ENCODE peak calls at places on chromosomes 3 and 15, in five cellular contexts. One of them, this sample, is unnamed.

GRCh38 chr15:35728176-35728938 is 182.4 kb upstream of the DPH6 start:
- DNase-seq in PC-3: peak; percentile 55
- DNase-seq in transverse colon: no peak
- DNase-seq in CD4-positive, alpha-beta T cell: no peak
- DNase-seq in RWPE1: no peak
- DNase-seq in this sample: peak; percentile 44

GRCh38 chr3:120823156-120823555 is 80.6 kb downstream of the GTF2E1 start:
- DNase-seq in PC-3: no peak
- DNase-seq in transverse colon: no peak
- DNase-seq in CD4-positive, alpha-beta T cell: no peak
- DNase-seq in RWPE1: no peak
- DNase-seq in this sample: no peak

GRCh38 chr3:71728632-71729342 is 3.6 kb upstream of the EIF4E3 start:
- DNase-seq in PC-3: no peak
- DNase-seq in transverse colon: no peak
- DNase-seq in CD4-positive, alpha-beta T cell: no peak
- DNase-seq in RWPE1: no peak
- DNase-seq in this sample: no peak

GRCh38 chr3:111975131-111975530 is 3.7 kb upstream of the ABHD10 start:
- DNase-seq in PC-3: no peak
- DNase-seq in transverse colon: no peak
- DNase-seq in CD4-positive, alpha-beta T cell: no peak
- DNase-seq in RWPE1: no peak
- DNase-seq in this sample: no peak

GRCh38 chr3:14304101-14305045 is 98.0 kb upstream of the SLC6A6 start:
- DNase-seq in PC-3: no peak
- DNase-seq in transverse colon: no peak
- DNase-seq in CD4-positive, alpha-beta T cell: no peak
- DNase-seq in RWPE1: no peak
- DNase-seq in this sample: no peak

GRCh38 chr15:41561104-41561776 is 2.2 kb downstream of the TYRO3 start:
- DNase-seq in PC-3: no peak
- DNase-seq in transverse colon: no peak
- DNase-seq in CD4-positive, alpha-beta T cell: no peak
- DNase-seq in RWPE1: no peak
- DNase-seq in this sample: no peak

GRCh38 chr3:150412599-150413069 is 4.5 kb downstream of the TSC22D2 start:
- DNase-seq in PC-3: peak; percentile 72
- DNase-seq in transverse colon: no peak
- DNase-seq in CD4-positive, alpha-beta T cell: no peak
- DNase-seq in RWPE1: no peak
- DNase-seq in this sample: peak; percentile 48

GRCh38 chr3:179071161-179071568 is 444 bp downstream of the ZMAT3 start:
- DNase-seq in PC-3: peak; percentile 38
- DNase-seq in transverse colon: peak; percentile 30
- DNase-seq in CD4-positive, alpha-beta T cell: peak; percentile 50
- DNase-seq in RWPE1: peak; percentile 51
- DNase-seq in this sample: no peak

GRCh38 chr3:102089904-102090492 is 240.7 kb downstream of the NFKBIZ start:
- DNase-seq in PC-3: peak; percentile 89
- DNase-seq in transverse colon: peak; percentile 38
- DNase-seq in CD4-positive, alpha-beta T cell: no peak
- DNase-seq in RWPE1: no peak
- DNase-seq in this sample: peak; percentile 50

GRCh38 chr15:73240864-73241499 is 127.8 kb downstream of the HCN4 start:
- DNase-seq in PC-3: peak; percentile 81
- DNase-seq in transverse colon: peak; percentile 73
- DNase-seq in CD4-positive, alpha-beta T cell: peak; percentile 41
- DNase-seq in RWPE1: peak; percentile 77
- DNase-seq in this sample: peak; percentile 16

GRCh38 chr15:79003301-79003700 is 58.5 kb upstream of the CTSH start:
- DNase-seq in PC-3: no peak
- DNase-seq in transverse colon: no peak
- DNase-seq in CD4-positive, alpha-beta T cell: no peak
- DNase-seq in RWPE1: no peak
- DNase-seq in this sample: no peak

GRCh38 chr15:67091073-67091965 is 25.9 kb downstream of the SMAD3 start:
- DNase-seq in PC-3: peak; percentile 95
- DNase-seq in transverse colon: peak; percentile 72
- DNase-seq in CD4-positive, alpha-beta T cell: peak; percentile 57
- DNase-seq in RWPE1: peak; percentile 95
- DNase-seq in this sample: peak; percentile 65

GRCh38 chr3:62805578-62805977 is 69.6 kb downstream of the CADPS start:
- DNase-seq in PC-3: no peak
- DNase-seq in transverse colon: no peak
- DNase-seq in CD4-positive, alpha-beta T cell: no peak
- DNase-seq in RWPE1: no peak
- DNase-seq in this sample: no peak

GRCh38 chr15:26028086-26028740 is 165.1 kb upstream of the ATP10A start:
- DNase-seq in PC-3: peak; percentile 15
- DNase-seq in transverse colon: no peak
- DNase-seq in CD4-positive, alpha-beta T cell: no peak
- DNase-seq in RWPE1: no peak
- DNase-seq in this sample: no peak

GRCh38 chr3:109548192-109548938 is 211.0 kb upstream of the DPPA4 start:
- DNase-seq in PC-3: peak; percentile 28
- DNase-seq in transverse colon: no peak
- DNase-seq in CD4-positive, alpha-beta T cell: no peak
- DNase-seq in RWPE1: no peak
- DNase-seq in this sample: no peak

GRCh38 chr15:71426792-71427191 is 311.5 kb downstream of the THSD4 start:
- DNase-seq in PC-3: no peak
- DNase-seq in transverse colon: no peak
- DNase-seq in CD4-positive, alpha-beta T cell: no peak
- DNase-seq in RWPE1: no peak
- DNase-seq in this sample: no peak

GRCh38 chr15:43225201-43225949 is 4.6 kb upstream of the EPB42 start:
- DNase-seq in PC-3: peak; percentile 84
- DNase-seq in transverse colon: peak; percentile 18
- DNase-seq in CD4-positive, alpha-beta T cell: peak; percentile 11
- DNase-seq in RWPE1: peak; percentile 57
- DNase-seq in this sample: no peak

GRCh38 chr3:149596136-149596770 is 61.6 kb downstream of the WWTR1 start:
- DNase-seq in PC-3: no peak
- DNase-seq in transverse colon: no peak
- DNase-seq in CD4-positive, alpha-beta T cell: no peak
- DNase-seq in RWPE1: peak; percentile 38
- DNase-seq in this sample: no peak

GRCh38 chr3:144875251-144875650 is 903.6 kb downstream of the DIPK2A start:
- DNase-seq in PC-3: no peak
- DNase-seq in transverse colon: no peak
- DNase-seq in CD4-positive, alpha-beta T cell: no peak
- DNase-seq in RWPE1: no peak
- DNase-seq in this sample: no peak

GRCh38 chr15:60518511-60518910 is 39.6 kb upstream of the ICE2 start:
- DNase-seq in PC-3: no peak
- DNase-seq in transverse colon: no peak
- DNase-seq in CD4-positive, alpha-beta T cell: no peak
- DNase-seq in RWPE1: no peak
- DNase-seq in this sample: no peak

GRCh38 chr15:60523056-60523455 is 44.1 kb upstream of the ICE2 start:
- DNase-seq in PC-3: peak; percentile 85
- DNase-seq in transverse colon: no peak
- DNase-seq in CD4-positive, alpha-beta T cell: no peak
- DNase-seq in RWPE1: peak; percentile 66
- DNase-seq in this sample: peak; percentile 80

GRCh38 chr15:60520041-60520824 is 41.3 kb upstream of the ICE2 start:
- DNase-seq in PC-3: peak; percentile 93
- DNase-seq in transverse colon: no peak
- DNase-seq in CD4-positive, alpha-beta T cell: no peak
- DNase-seq in RWPE1: peak; percentile 80
- DNase-seq in this sample: peak; percentile 87

GRCh38 chr15:60520825-60521368 is 42.0 kb upstream of the ICE2 start:
- DNase-seq in PC-3: peak; percentile 74
- DNase-seq in transverse colon: peak; percentile 81
- DNase-seq in CD4-positive, alpha-beta T cell: peak; percentile 71
- DNase-seq in RWPE1: peak; percentile 49
- DNase-seq in this sample: peak; percentile 33

DNA sequence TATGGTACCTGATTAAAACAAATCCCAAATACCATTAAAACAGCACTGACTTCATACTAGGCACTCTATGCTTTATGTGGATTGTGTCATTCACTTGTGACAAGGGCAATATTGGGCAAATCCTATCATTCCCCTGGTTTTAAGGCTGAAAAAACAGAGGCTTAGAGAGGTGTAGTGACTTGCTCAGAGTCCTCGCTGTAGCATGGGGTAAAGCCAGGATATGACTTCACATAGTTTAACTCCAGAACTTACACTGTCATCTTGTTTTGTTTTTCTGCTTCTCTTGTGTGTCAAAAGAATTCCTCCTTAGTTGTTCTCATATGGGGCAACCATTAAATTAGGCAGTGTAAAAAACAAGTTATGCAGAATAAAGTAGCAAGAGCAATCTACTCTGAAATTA is 40.3 kb upstream of the ICE2 start:
- DNase-seq in PC-3: no peak
- DNase-seq in transverse colon: no peak
- DNase-seq in CD4-positive, alpha-beta T cell: no peak
- DNase-seq in RWPE1: no peak
- DNase-seq in this sample: no peak
- H3K27ac ChIP-seq in PC-3: peak overlapping the region; percentile 98
- H3K27ac ChIP-seq in transverse colon: no peak overlapping the region
- H3K27ac ChIP-seq in CD4-positive, alpha-beta T cell: no peak overlapping the region
- H3K27ac ChIP-seq in RWPE1: no peak overlapping the region
- H3K27ac ChIP-seq in this sample: peak overlapping the region; percentile 90

DNA sequence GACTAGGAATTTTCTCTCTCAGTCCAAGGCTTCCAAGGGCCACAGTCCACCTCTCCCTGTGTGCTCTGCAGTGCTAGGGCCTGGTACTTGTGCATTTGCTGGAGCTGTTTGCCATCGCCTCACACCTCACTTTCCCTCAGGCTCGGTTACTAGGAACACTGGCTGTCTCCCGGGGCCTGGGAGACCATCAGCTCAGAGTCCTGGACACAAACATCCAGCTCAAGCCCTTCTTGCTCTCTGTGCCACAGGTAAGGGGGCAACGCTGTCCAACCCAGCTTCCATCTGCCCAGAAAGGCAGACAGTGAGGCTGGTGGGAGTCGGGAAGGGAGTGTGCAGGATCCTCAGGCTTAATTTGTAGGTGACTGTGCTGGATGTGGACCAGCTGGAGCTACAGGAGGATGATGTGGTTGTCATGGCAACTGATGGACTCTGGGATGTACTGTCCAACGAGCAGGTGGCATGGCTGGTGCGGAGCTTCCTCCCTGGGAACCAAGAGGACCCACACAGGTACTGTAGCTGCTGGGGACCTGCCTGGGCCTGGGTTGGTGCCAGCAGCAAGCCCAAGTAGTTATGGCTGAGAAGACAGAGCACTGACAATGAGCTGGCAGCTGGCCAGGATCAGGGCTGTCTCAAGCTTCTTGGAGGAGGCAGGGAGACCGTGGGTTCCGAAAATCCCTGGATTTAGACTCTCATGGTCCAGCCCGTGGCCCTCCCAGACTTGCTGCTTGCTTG is 3.4 kb downstream of the PPM1M start:
- DNase-seq in PC-3: no peak
- DNase-seq in transverse colon: no peak
- DNase-seq in CD4-positive, alpha-beta T cell: no peak
- DNase-seq in RWPE1: no peak
- DNase-seq in this sample: no peak
- H3K27ac ChIP-seq in PC-3: no peak overlapping the region
- H3K27ac ChIP-seq in transverse colon: no peak overlapping the region
- H3K27ac ChIP-seq in CD4-positive, alpha-beta T cell: peak overlapping the region; percentile 95
- H3K27ac ChIP-seq in RWPE1: peak overlapping the region; percentile 87
- H3K27ac ChIP-seq in this sample: no peak overlapping the region

DNA sequence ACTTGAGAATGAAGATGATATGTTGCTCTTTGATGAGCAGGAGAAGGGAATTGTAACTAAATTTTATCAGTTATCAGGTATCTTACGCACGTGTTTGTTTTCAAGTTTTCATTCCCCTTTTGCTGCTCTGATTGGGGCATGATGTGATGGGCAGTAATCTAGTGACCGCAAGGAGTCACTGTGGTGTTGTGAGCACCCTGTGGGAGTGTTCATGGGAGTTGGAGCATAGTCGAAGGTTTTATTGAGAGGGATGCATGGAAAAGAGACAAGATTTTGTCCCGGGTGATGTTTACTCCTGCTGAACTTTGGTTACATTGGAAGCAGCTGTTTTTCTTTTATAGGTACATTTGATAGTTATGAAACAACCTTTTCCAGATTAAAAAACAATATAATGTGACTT is 2.1 kb downstream of the FAN1 start:
- DNase-seq in PC-3: peak; percentile 23
- DNase-seq in transverse colon: peak; percentile 43
- DNase-seq in CD4-positive, alpha-beta T cell: no peak
- DNase-seq in RWPE1: no peak
- DNase-seq in this sample: no peak
- H3K27ac ChIP-seq in PC-3: no peak overlapping the region
- H3K27ac ChIP-seq in transverse colon: peak overlapping the region; percentile 27
- H3K27ac ChIP-seq in CD4-positive, alpha-beta T cell: no peak overlapping the region
- H3K27ac ChIP-seq in RWPE1: no peak overlapping the region
- H3K27ac ChIP-seq in this sample: no peak overlapping the region

GRCh38 chr3:57078366-57079220 is 18.1 kb downstream of the SPATA12 start:
- DNase-seq in PC-3: peak; percentile 47
- DNase-seq in transverse colon: peak; percentile 66
- DNase-seq in CD4-positive, alpha-beta T cell: no peak
- DNase-seq in RWPE1: peak; percentile 8
- DNase-seq in this sample: no peak
- H3K27ac ChIP-seq in PC-3: peak overlapping the region; percentile 35
- H3K27ac ChIP-seq in transverse colon: peak overlapping the region; percentile 84
- H3K27ac ChIP-seq in CD4-positive, alpha-beta T cell: no peak overlapping the region
- H3K27ac ChIP-seq in RWPE1: no peak overlapping the region
- H3K27ac ChIP-seq in this sample: no peak overlapping the region

DNA sequence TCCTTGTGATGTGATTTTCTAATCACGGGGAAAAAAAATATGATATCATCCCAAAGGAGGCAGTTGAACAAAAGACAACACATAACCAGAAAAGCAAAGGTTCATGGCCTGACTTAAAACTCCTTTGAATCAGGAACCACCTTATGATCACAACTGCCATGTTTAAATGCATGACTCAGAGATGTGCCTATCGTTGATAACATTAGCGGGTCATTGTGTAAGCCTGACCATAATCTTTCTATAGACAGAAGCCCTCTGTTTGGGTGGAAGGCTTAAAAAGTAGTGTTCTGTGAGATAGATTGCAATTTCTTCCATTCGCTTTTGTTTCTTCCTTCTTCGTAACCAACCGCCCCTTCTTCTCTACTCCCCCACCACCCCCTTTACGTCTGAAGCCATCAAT is 64.3 kb downstream of the EPHA3 start:
- DNase-seq in PC-3: no peak
- DNase-seq in transverse colon: no peak
- DNase-seq in CD4-positive, alpha-beta T cell: no peak
- DNase-seq in RWPE1: no peak
- DNase-seq in this sample: no peak
- H3K27ac ChIP-seq in PC-3: no peak overlapping the region
- H3K27ac ChIP-seq in transverse colon: no peak overlapping the region
- H3K27ac ChIP-seq in CD4-positive, alpha-beta T cell: no peak overlapping the region
- H3K27ac ChIP-seq in RWPE1: no peak overlapping the region
- H3K27ac ChIP-seq in this sample: no peak overlapping the region

GRCh38 chr3:42778644-42779043 is 5.6 kb upstream of the CCDC13 start:
- DNase-seq in PC-3: peak; percentile 47
- DNase-seq in transverse colon: no peak
- DNase-seq in CD4-positive, alpha-beta T cell: no peak
- DNase-seq in RWPE1: no peak
- DNase-seq in this sample: no peak
- H3K27ac ChIP-seq in PC-3: peak overlapping the region; percentile 85
- H3K27ac ChIP-seq in transverse colon: peak overlapping the region; percentile 57
- H3K27ac ChIP-seq in CD4-positive, alpha-beta T cell: no peak overlapping the region
- H3K27ac ChIP-seq in RWPE1: peak overlapping the region; percentile 84
- H3K27ac ChIP-seq in this sample: no peak overlapping the region